ENCODE peak calls at places on chromosomes 2 and 18, in seven cellular contexts. One of them, this sample, is unnamed. For H3K27me3, the result is how much of the 10 kb centered on the place peaks cover.

GRCh38 chr18:79380816-79381806 is 14.6 kb upstream of the NFATC1 start:
- DNase-seq in neural progenitor cell: peak
- DNase-seq in uterus: peak
- DNase-seq in lower lobe of right lung: peak
- DNase-seq in PC-3: peak
- DNase-seq in breast epithelium: peak
- DNase-seq in SK-N-SH: peak
- DNase-seq in this sample: peak

GRCh38 chr2:47002480-47003381 is 87.1 kb upstream of the MCFD2 start:
- DNase-seq in neural progenitor cell: peak
- DNase-seq in lower lobe of right lung: no peak
- DNase-seq in PC-3: peak
- DNase-seq in SK-N-SH: peak
- DNase-seq in breast epithelium: no peak
- DNase-seq in uterus: no peak
- DNase-seq in this sample: peak

GRCh38 chr2:233830111-233830760 is 24.1 kb downstream of the HJURP start:
- DNase-seq in lower lobe of right lung: no peak
- DNase-seq in neural progenitor cell: no peak
- DNase-seq in breast epithelium: no peak
- DNase-seq in SK-N-SH: no peak
- DNase-seq in PC-3: no peak
- DNase-seq in uterus: no peak
- DNase-seq in this sample: no peak

GRCh38 chr2:178282075-178282474 is 87.8 kb downstream of the OSBPL6 start:
- DNase-seq in uterus: no peak
- DNase-seq in breast epithelium: no peak
- DNase-seq in PC-3: peak
- DNase-seq in SK-N-SH: no peak
- DNase-seq in neural progenitor cell: no peak
- DNase-seq in lower lobe of right lung: no peak
- DNase-seq in this sample: no peak

GRCh38 chr2:8494151-8494550 is 187.7 kb upstream of the ID2 start:
- DNase-seq in PC-3: no peak
- DNase-seq in neural progenitor cell: peak
- DNase-seq in uterus: no peak
- DNase-seq in lower lobe of right lung: no peak
- DNase-seq in SK-N-SH: no peak
- DNase-seq in breast epithelium: no peak
- DNase-seq in this sample: peak

GRCh38 chr18:46555724-46556123 is 101.3 kb downstream of the LOXHD1 start:
- DNase-seq in neural progenitor cell: peak
- DNase-seq in PC-3: peak
- DNase-seq in uterus: no peak
- DNase-seq in SK-N-SH: peak
- DNase-seq in lower lobe of right lung: no peak
- DNase-seq in breast epithelium: no peak
- DNase-seq in this sample: peak

GRCh38 chr18:11458447-11458846 is 150.9 kb upstream of the SLC35G4 start:
- DNase-seq in breast epithelium: no peak
- DNase-seq in lower lobe of right lung: no peak
- DNase-seq in PC-3: no peak
- DNase-seq in SK-N-SH: no peak
- DNase-seq in uterus: no peak
- DNase-seq in neural progenitor cell: no peak
- DNase-seq in this sample: no peak

GRCh38 chr2:8692783-8693768 is 11.2 kb downstream of the ID2 start:
- DNase-seq in PC-3: peak
- DNase-seq in neural progenitor cell: peak
- DNase-seq in SK-N-SH: peak
- DNase-seq in breast epithelium: no peak
- DNase-seq in lower lobe of right lung: peak
- DNase-seq in uterus: no peak
- DNase-seq in this sample: peak

GRCh38 chr2:46122971-46123365 is 174.2 kb upstream of the EPAS1 start:
- DNase-seq in uterus: no peak
- DNase-seq in PC-3: no peak
- DNase-seq in neural progenitor cell: no peak
- DNase-seq in lower lobe of right lung: no peak
- DNase-seq in SK-N-SH: no peak
- DNase-seq in breast epithelium: no peak
- DNase-seq in this sample: no peak

GRCh38 chr18:48826271-48826670 is 124.5 kb downstream of the SMAD7 start:
- DNase-seq in lower lobe of right lung: peak
- DNase-seq in uterus: peak
- DNase-seq in neural progenitor cell: no peak
- DNase-seq in SK-N-SH: no peak
- DNase-seq in PC-3: no peak
- DNase-seq in breast epithelium: peak
- DNase-seq in this sample: no peak

GRCh38 chr2:149799296-149799695 is 211.7 kb upstream of the MMADHC start:
- DNase-seq in neural progenitor cell: peak
- DNase-seq in breast epithelium: no peak
- DNase-seq in SK-N-SH: peak
- DNase-seq in lower lobe of right lung: no peak
- DNase-seq in PC-3: peak
- DNase-seq in uterus: no peak
- DNase-seq in this sample: no peak

GRCh38 chr18:183769-184168 is 25.4 kb downstream of the USP14 start:
- DNase-seq in PC-3: no peak
- DNase-seq in breast epithelium: no peak
- DNase-seq in SK-N-SH: peak
- DNase-seq in neural progenitor cell: no peak
- DNase-seq in lower lobe of right lung: no peak
- DNase-seq in uterus: no peak
- DNase-seq in this sample: no peak

GRCh38 chr2:88055049-88055435 is 541 bp downstream of the KRCC1 start:
- DNase-seq in SK-N-SH: peak
- DNase-seq in lower lobe of right lung: no peak
- DNase-seq in neural progenitor cell: no peak
- DNase-seq in breast epithelium: no peak
- DNase-seq in PC-3: peak
- DNase-seq in uterus: no peak
- DNase-seq in this sample: peak

GRCh38 chr2:124563415-124563814 is 538.3 kb downstream of the CNTNAP5 start:
- DNase-seq in SK-N-SH: no peak
- DNase-seq in neural progenitor cell: no peak
- DNase-seq in lower lobe of right lung: no peak
- DNase-seq in uterus: no peak
- DNase-seq in breast epithelium: no peak
- DNase-seq in PC-3: no peak
- DNase-seq in this sample: peak

GRCh38 chr2:119231975-119232665 is 8.5 kb downstream of the STEAP3 start:
- DNase-seq in neural progenitor cell: no peak
- DNase-seq in SK-N-SH: no peak
- DNase-seq in uterus: no peak
- DNase-seq in lower lobe of right lung: no peak
- DNase-seq in PC-3: peak
- DNase-seq in breast epithelium: no peak
- DNase-seq in this sample: no peak

GRCh38 chr18:37261246-37261927 is 304.2 kb downstream of the CELF4 start:
- DNase-seq in lower lobe of right lung: no peak
- DNase-seq in neural progenitor cell: no peak
- DNase-seq in breast epithelium: no peak
- DNase-seq in uterus: no peak
- DNase-seq in PC-3: no peak
- DNase-seq in SK-N-SH: peak
- DNase-seq in this sample: no peak

GRCh38 chr2:17940105-17940630 is 61.7 kb downstream of the KCNS3 start:
- DNase-seq in breast epithelium: no peak
- DNase-seq in PC-3: no peak
- DNase-seq in lower lobe of right lung: no peak
- DNase-seq in SK-N-SH: no peak
- DNase-seq in neural progenitor cell: no peak
- DNase-seq in uterus: no peak
- DNase-seq in this sample: no peak

GRCh38 chr2:188042412-188042811 is 249.3 kb upstream of the GULP1 start:
- DNase-seq in lower lobe of right lung: no peak
- DNase-seq in breast epithelium: no peak
- DNase-seq in neural progenitor cell: no peak
- DNase-seq in PC-3: peak
- DNase-seq in SK-N-SH: no peak
- DNase-seq in uterus: no peak
- DNase-seq in this sample: no peak

GRCh38 chr2:69046221-69046662 is 33.3 kb downstream of the ANTXR1 start:
- DNase-seq in breast epithelium: no peak
- DNase-seq in lower lobe of right lung: no peak
- DNase-seq in SK-N-SH: no peak
- DNase-seq in uterus: no peak
- DNase-seq in neural progenitor cell: no peak
- DNase-seq in PC-3: peak
- DNase-seq in this sample: no peak

DNA sequence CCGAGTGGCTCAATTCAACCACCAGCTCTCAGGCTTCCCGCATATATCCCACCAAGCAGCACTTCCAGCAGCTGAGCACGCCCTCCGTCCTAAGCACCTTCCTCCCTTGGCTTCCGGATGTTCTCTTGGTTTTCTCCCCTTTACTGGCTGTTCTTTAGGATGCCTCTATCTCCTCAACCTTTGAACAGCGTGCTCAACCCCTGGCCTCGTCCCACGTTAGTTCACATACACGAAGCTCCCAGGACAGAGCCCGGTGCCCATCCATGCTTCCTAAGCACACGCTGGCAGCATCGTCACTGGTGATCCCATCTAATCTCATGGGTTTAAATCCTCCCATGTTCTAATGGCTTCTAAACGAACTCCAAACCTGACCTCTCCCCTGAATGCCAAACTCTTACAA is 3.7 kb downstream of the CYS1 start:
- DNase-seq in breast epithelium: no peak
- DNase-seq in neural progenitor cell: no peak
- DNase-seq in uterus: no peak
- DNase-seq in PC-3: no peak
- DNase-seq in lower lobe of right lung: no peak
- DNase-seq in SK-N-SH: no peak
- DNase-seq in this sample: no peak
- H3K27me3 ChIP-seq in breast epithelium: under half
- H3K27me3 ChIP-seq in neural progenitor cell: half or more
- H3K27me3 ChIP-seq in uterus: under half
- H3K27me3 ChIP-seq in PC-3: half or more
- H3K27me3 ChIP-seq in lower lobe of right lung: under half
- H3K27me3 ChIP-seq in SK-N-SH: under half
- H3K27me3 ChIP-seq in this sample: under half

GRCh38 chr2:113703404-113704299 is 52.8 kb downstream of the SLC35F5 start:
- DNase-seq in uterus: no peak
- DNase-seq in SK-N-SH: peak
- DNase-seq in lower lobe of right lung: no peak
- DNase-seq in PC-3: no peak
- DNase-seq in neural progenitor cell: no peak
- DNase-seq in breast epithelium: no peak
- DNase-seq in this sample: no peak

GRCh38 chr2:113694438-113694837 is 62.0 kb downstream of the SLC35F5 start:
- DNase-seq in uterus: no peak
- DNase-seq in SK-N-SH: no peak
- DNase-seq in neural progenitor cell: no peak
- DNase-seq in lower lobe of right lung: no peak
- DNase-seq in PC-3: no peak
- DNase-seq in breast epithelium: no peak
- DNase-seq in this sample: no peak

GRCh38 chr2:113697516-113697915 is 58.9 kb downstream of the SLC35F5 start:
- DNase-seq in neural progenitor cell: no peak
- DNase-seq in PC-3: no peak
- DNase-seq in SK-N-SH: no peak
- DNase-seq in breast epithelium: no peak
- DNase-seq in lower lobe of right lung: no peak
- DNase-seq in uterus: no peak
- DNase-seq in this sample: no peak

GRCh38 chr2:113700186-113700841 is 56.1 kb downstream of the SLC35F5 start:
- DNase-seq in PC-3: no peak
- DNase-seq in breast epithelium: no peak
- DNase-seq in lower lobe of right lung: peak
- DNase-seq in SK-N-SH: peak
- DNase-seq in uterus: no peak
- DNase-seq in neural progenitor cell: no peak
- DNase-seq in this sample: peak

DNA sequence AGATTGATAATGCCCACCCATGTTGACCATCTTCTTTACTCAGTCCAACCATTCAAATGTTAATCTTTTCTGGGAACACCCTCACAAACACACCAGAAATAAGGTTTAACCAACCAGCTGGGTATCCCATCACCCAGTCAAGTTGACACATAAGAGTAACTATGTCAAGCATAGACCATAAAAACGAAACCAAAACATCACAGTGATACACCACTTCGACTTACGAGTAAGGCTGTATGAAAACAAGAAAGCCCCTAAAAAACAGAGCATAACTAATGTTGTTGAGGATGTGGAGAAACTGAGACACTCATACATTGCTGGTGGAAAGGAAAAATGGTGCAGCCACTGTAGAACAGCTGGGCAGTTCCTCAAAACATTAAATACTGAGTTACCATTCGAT is 57.4 kb downstream of the SLC35F5 start:
- DNase-seq in SK-N-SH: no peak
- DNase-seq in breast epithelium: no peak
- DNase-seq in lower lobe of right lung: no peak
- DNase-seq in neural progenitor cell: no peak
- DNase-seq in uterus: no peak
- DNase-seq in PC-3: no peak
- DNase-seq in this sample: no peak
- H3K4me3 ChIP-seq in SK-N-SH: no peak
- H3K4me3 ChIP-seq in breast epithelium: no peak
- H3K4me3 ChIP-seq in lower lobe of right lung: no peak
- H3K4me3 ChIP-seq in neural progenitor cell: no peak
- H3K4me3 ChIP-seq in uterus: no peak
- H3K4me3 ChIP-seq in PC-3: no peak
- H3K4me3 ChIP-seq in this sample: no peak

GRCh38 chr2:237355726-237356125 is 58.2 kb downstream of the COL6A3 start:
- DNase-seq in breast epithelium: no peak
- DNase-seq in lower lobe of right lung: no peak
- DNase-seq in PC-3: no peak
- DNase-seq in neural progenitor cell: no peak
- DNase-seq in uterus: no peak
- DNase-seq in SK-N-SH: no peak
- DNase-seq in this sample: no peak
- H3K27me3 ChIP-seq in breast epithelium: under half
- H3K27me3 ChIP-seq in lower lobe of right lung: under half
- H3K27me3 ChIP-seq in PC-3: under half
- H3K27me3 ChIP-seq in neural progenitor cell: under half
- H3K27me3 ChIP-seq in uterus: under half
- H3K27me3 ChIP-seq in SK-N-SH: under half
- H3K27me3 ChIP-seq in this sample: under half

DNA sequence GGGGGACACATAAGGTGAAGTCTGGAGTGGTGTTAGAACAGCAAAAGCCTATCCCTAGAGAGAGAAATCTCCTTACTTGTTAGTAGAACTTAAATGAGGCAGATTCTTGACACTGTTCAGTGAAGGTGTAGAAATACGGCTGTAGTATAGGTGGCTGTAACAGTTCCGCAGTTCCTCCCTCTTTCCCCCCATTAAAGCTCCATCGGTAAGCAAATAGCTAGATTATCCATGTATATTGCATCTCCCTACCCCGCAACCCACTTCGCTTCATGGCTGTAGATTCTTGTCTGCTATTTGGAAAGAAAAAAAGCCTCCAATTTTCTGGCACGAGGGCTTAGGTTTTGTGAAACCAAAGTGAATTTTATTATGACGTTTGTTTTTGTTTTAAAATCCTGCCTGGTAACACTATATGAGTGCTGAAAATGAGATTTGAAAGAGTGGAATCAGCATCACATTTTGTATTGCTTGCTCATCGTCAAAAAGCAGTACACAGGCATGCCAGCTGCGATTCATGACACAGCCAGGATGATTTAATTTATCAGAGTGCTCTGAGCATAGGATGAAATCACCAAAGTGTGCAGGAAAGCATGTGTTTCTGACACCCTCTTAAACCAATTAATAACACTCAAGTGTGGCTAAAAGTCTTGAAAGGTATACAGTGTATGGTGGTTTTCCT is 1.4 kb downstream of the FAM171B start:
- DNase-seq in uterus: no peak
- DNase-seq in neural progenitor cell: no peak
- DNase-seq in PC-3: peak
- DNase-seq in breast epithelium: no peak
- DNase-seq in lower lobe of right lung: no peak
- DNase-seq in SK-N-SH: peak
- DNase-seq in this sample: no peak
- H3K4me3 ChIP-seq in uterus: peak
- H3K4me3 ChIP-seq in neural progenitor cell: peak
- H3K4me3 ChIP-seq in PC-3: peak
- H3K4me3 ChIP-seq in breast epithelium: peak
- H3K4me3 ChIP-seq in lower lobe of right lung: peak
- H3K4me3 ChIP-seq in SK-N-SH: peak
- H3K4me3 ChIP-seq in this sample: no peak

This sample was measured in H7.